ENCODE peak calls at places on chromosomes 3 and 15, in nine cellular contexts. U is A549; F is transverse colon; K is RWPE1; L is cardiac muscle cell; C is PC-9; H is body of pancreas; V is fibroblast of the aortic adventitia; M is activated CD8-positive, alpha-beta T cell treated with anti-CD3 and anti-CD28 coated beads for 36 hours. I is an unnamed sample.
A peak's percentile ranks its signal among the peaks of the same experiment; 100 is the strongest.

GRCh38 chr3:37765591-37766219 is 96.0 kb upstream of the CTDSPL start:
- DNase-seq in U (no peak), L (peak; percentile 68), H (peak; percentile 20), K (no peak), V (peak; percentile 70), F (no peak), C (no peak), M (no peak), I (peak; percentile 14)

GRCh38 chr3:99638244-99638948 is at the start of gene COL8A1:
- DNase-seq in L (peak; percentile 60), M (no peak), F (peak; percentile 23), K (peak; percentile 36), H (peak; percentile 20), C (no peak), V (peak; percentile 56), U (no peak), I (peak; percentile 53)

GRCh38 chr15:50051811-50052419 is 67.1 kb downstream of the ATP8B4 start:
- DNase-seq in M (peak; percentile 48), U (peak; percentile 87), C (peak; percentile 75), H (peak; percentile 46), F (peak; percentile 43), L (peak; percentile 56), V (peak; percentile 96), K (peak; percentile 44), I (peak; percentile 69)

GRCh38 chr15:63968700-63969099 is 77.6 kb downstream of the DAPK2 start:
- DNase-seq in C (no peak), V (no peak), U (no peak), K (no peak), F (peak; percentile 67), L (no peak), M (no peak), H (no peak), I (no peak)

GRCh38 chr3:154862265-154862664 is 217.9 kb upstream of the MME start:
- DNase-seq in C (no peak), F (no peak), V (no peak), M (no peak), U (no peak), H (no peak), K (no peak), L (no peak), I (no peak)

GRCh38 chr3:138638641-138639040 is 30.1 kb downstream of the FAIM start:
- DNase-seq in H (no peak), F (no peak), V (no peak), U (no peak), K (no peak), M (no peak), L (no peak), C (no peak), I (no peak)

GRCh38 chr15:99279290-99279689 is 28.0 kb downstream of the LRRC28 start:
- DNase-seq in M (no peak), F (no peak), U (no peak), L (no peak), K (no peak), C (no peak), H (no peak), V (no peak), I (no peak)

GRCh38 chr15:32884136-32884535 is 166.3 kb downstream of the GREM1 start:
- DNase-seq in H (no peak), V (peak; percentile 66), L (no peak), U (no peak), C (no peak), K (no peak), F (no peak), M (no peak), I (no peak)

GRCh38 chr3:164194842-164195241 is 883.5 kb downstream of the SI start:
- DNase-seq in M (no peak), C (no peak), F (no peak), V (no peak), U (no peak), L (no peak), K (no peak), H (no peak), I (no peak)

GRCh38 chr3:67196677-67197076 is 198.6 kb downstream of the KBTBD8 start:
- DNase-seq in U (no peak), V (no peak), F (no peak), C (no peak), L (no peak), H (no peak), M (no peak), K (no peak), I (no peak)

GRCh38 chr3:39260957-39261356 is 18.9 kb downstream of the CX3CR1 start:
- DNase-seq in F (peak; percentile 54), C (peak; percentile 79), U (peak; percentile 89), V (peak; percentile 84), L (peak; percentile 68), M (peak; percentile 76), H (peak; percentile 45), K (peak; percentile 90), I (peak; percentile 79)

GRCh38 chr15:59294961-59295741 is 77.5 kb downstream of the MYO1E start:
- DNase-seq in U (peak; percentile 91), F (no peak), C (peak; percentile 93), L (no peak), K (peak; percentile 64), V (peak; percentile 92), M (no peak), H (no peak), I (peak; percentile 69)

GRCh38 chr15:58666957-58667356 is 82.5 kb downstream of the ADAM10 start:
- DNase-seq in H (no peak), F (no peak), L (no peak), V (peak; percentile 28), K (no peak), C (peak; percentile 37), U (peak; percentile 19), M (no peak), I (no peak)

GRCh38 chr3:128236667-128237066 is 83.4 kb downstream of the EEFSEC start:
- DNase-seq in M (no peak), K (no peak), F (no peak), U (no peak), L (peak; percentile 54), V (no peak), H (no peak), C (no peak), I (no peak)

GRCh38 chr3:134353831-134354611 is 20.2 kb downstream of the AMOTL2 start:
- DNase-seq in F (peak; percentile 38), H (peak; percentile 80), L (no peak), C (peak; percentile 60), V (peak; percentile 23), K (no peak), M (no peak), U (no peak), I (no peak)

GRCh38 chr3:130242850-130243569 is 102.5 kb upstream of the COL6A5 start:
- DNase-seq in H (no peak), K (no peak), C (no peak), L (peak; percentile 36), U (peak; percentile 6), V (peak; percentile 2), F (no peak), M (peak; percentile 5), I (no peak)

GRCh38 chr15:41647269-41647668 is 12.9 kb upstream of the MGA start:
- DNase-seq in L (no peak), U (no peak), H (no peak), C (no peak), K (no peak), M (no peak), F (no peak), V (no peak), I (no peak)

GRCh38 chr15:41648097-41648496 is 12.1 kb upstream of the MGA start:
- DNase-seq in H (no peak), F (no peak), M (no peak), L (no peak), C (no peak), V (no peak), K (no peak), U (no peak), I (no peak)

GRCh38 chr15:41651373-41651772 is 8.8 kb upstream of the MGA start:
- DNase-seq in F (no peak), C (no peak), H (no peak), M (no peak), U (no peak), V (no peak), L (no peak), K (no peak), I (no peak)

GRCh38 chr15:41650806-41651205 is 9.4 kb upstream of the MGA start:
- DNase-seq in U (no peak), H (no peak), M (no peak), C (no peak), F (no peak), V (no peak), K (no peak), L (no peak), I (no peak)

GRCh38 chr15:41648770-41649169 is 11.4 kb upstream of the MGA start:
- DNase-seq in K (no peak), U (no peak), V (peak; percentile 42), H (no peak), F (no peak), M (no peak), C (no peak), L (no peak), I (no peak)
- TF ChIP-seq CTCF in K (no peak), U (no peak), V (no peak), H (no peak), F (no peak), M (no peak), C (no peak), L (no peak), I (no peak)

DNA sequence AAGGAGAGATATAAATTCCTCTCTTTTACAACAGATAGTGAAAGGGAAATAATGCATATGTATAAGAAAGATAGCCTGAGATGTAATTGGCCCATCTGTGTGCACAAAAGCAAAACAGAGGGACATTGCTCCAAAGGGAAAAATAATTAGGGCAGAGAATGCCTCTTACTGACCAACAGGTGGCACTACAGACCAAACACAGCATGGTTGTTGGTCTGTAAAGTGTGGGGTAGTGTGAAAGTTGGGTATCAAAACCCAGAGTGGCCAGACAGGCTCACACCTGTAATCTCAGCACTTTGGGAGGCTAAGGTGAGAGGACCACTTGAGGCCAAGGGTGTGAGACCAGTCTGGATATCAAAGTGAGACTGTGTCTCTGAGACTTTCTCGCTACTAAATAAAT is 4.5 kb upstream of the TLNRD1 start:
- DNase-seq in F (no peak), V (no peak), H (no peak), M (peak; percentile 27), L (no peak), C (no peak), K (no peak), U (peak; percentile 58), I (no peak)
- TF ChIP-seq CTCF in F (peak; percentile 38), V (peak; percentile 41), H (peak; percentile 33), M (peak; percentile 87), L (peak; percentile 41), C (peak; percentile 76), K (no peak), U (peak; percentile 28), I (peak; percentile 18)

GRCh38 chr15:74798388-74799254 is 14.0 kb upstream of the LMAN1L start:
- DNase-seq in K (no peak), F (peak; percentile 81), C (no peak), H (peak; percentile 91), L (no peak), M (peak; percentile 33), V (no peak), U (no peak), I (no peak)
- TF ChIP-seq CTCF in K (no peak), F (peak; percentile 14), C (no peak), H (no peak), L (no peak), M (no peak), V (no peak), U (no peak), I (no peak)

DNA sequence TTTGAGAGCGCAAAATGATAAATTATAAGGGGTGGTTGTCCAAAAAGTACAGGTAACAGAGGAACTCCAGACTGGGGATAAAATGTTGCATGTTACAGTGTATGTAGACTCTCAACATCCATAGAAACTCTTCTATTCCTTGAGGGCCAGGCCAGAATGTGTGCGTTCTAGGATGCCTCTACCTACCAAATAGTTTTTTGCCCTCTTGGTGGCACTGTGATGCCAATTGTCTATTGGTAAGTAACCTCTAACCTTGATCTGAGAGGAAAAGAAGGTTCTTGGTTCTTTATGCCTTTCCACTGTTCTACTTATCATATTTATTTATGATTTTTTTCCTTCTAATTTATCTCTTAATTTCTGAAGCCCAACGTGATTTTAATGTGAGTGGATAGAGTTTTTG is 424.6 kb downstream of the GRM7 start:
- DNase-seq in H (peak; percentile 24), K (no peak), F (no peak), U (no peak), M (no peak), C (no peak), V (no peak), L (no peak), I (no peak)
- TF ChIP-seq CTCF in H (peak; percentile 18), K (no peak), F (peak; percentile 12), U (no peak), M (no peak), C (no peak), V (no peak), L (peak; percentile 28), I (no peak)

I was measured in AG09319.